ENCODE peak calls at places on chromosomes 7 and 10, in six cellular contexts. One of them, this sample, is unnamed.

GRCh38 chr7:97871659-97872024 is 566 bp downstream of the ASNS start:
- DNase-seq in cardiac fibroblast: no peak
- DNase-seq in upper lobe of right lung: no peak
- DNase-seq in mucosa of descending colon: no peak
- DNase-seq in IMR-90: no peak
- DNase-seq in lower lobe of right lung: no peak
- DNase-seq in this sample: no peak

GRCh38 chr7:45697576-45698136 is 123.5 kb downstream of the ADCY1 start:
- DNase-seq in cardiac fibroblast: peak; percentile 45
- DNase-seq in upper lobe of right lung: no peak
- DNase-seq in mucosa of descending colon: no peak
- DNase-seq in IMR-90: peak; percentile 57
- DNase-seq in lower lobe of right lung: no peak
- DNase-seq in this sample: no peak

GRCh38 chr7:157016024-157016351 is 5.5 kb upstream of the MNX1 start:
- DNase-seq in cardiac fibroblast: no peak
- DNase-seq in upper lobe of right lung: peak; percentile 19
- DNase-seq in mucosa of descending colon: no peak
- DNase-seq in IMR-90: no peak
- DNase-seq in lower lobe of right lung: no peak
- DNase-seq in this sample: no peak

GRCh38 chr7:27420702-27421101 is 178.1 kb downstream of the EVX1 start:
- DNase-seq in cardiac fibroblast: no peak
- DNase-seq in upper lobe of right lung: no peak
- DNase-seq in mucosa of descending colon: no peak
- DNase-seq in IMR-90: no peak
- DNase-seq in lower lobe of right lung: no peak
- DNase-seq in this sample: no peak

GRCh38 chr10:32417906-32418547 is 27.9 kb upstream of the CCDC7 start:
- DNase-seq in cardiac fibroblast: peak; percentile 64
- DNase-seq in upper lobe of right lung: no peak
- DNase-seq in mucosa of descending colon: no peak
- DNase-seq in IMR-90: peak; percentile 89
- DNase-seq in lower lobe of right lung: no peak
- DNase-seq in this sample: peak; percentile 95

GRCh38 chr7:28958235-28958945 is at the start of gene TRIL:
- DNase-seq in cardiac fibroblast: peak; percentile 45
- DNase-seq in upper lobe of right lung: peak; percentile 87
- DNase-seq in mucosa of descending colon: peak; percentile 75
- DNase-seq in IMR-90: peak; percentile 50
- DNase-seq in lower lobe of right lung: peak; percentile 84
- DNase-seq in this sample: peak; percentile 69

GRCh38 chr10:35643976-35644799 is 2.1 kb upstream of the FZD8 start:
- DNase-seq in cardiac fibroblast: peak; percentile 23
- DNase-seq in upper lobe of right lung: no peak
- DNase-seq in mucosa of descending colon: no peak
- DNase-seq in IMR-90: no peak
- DNase-seq in lower lobe of right lung: no peak
- DNase-seq in this sample: peak; percentile 24

GRCh38 chr7:29127527-29127926 is 18.8 kb downstream of the CPVL start:
- DNase-seq in cardiac fibroblast: no peak
- DNase-seq in upper lobe of right lung: no peak
- DNase-seq in mucosa of descending colon: no peak
- DNase-seq in IMR-90: no peak
- DNase-seq in lower lobe of right lung: no peak
- DNase-seq in this sample: no peak

GRCh38 chr10:51297438-51297837 is 223.2 kb downstream of the PRKG1 start:
- DNase-seq in cardiac fibroblast: peak; percentile 69
- DNase-seq in upper lobe of right lung: no peak
- DNase-seq in mucosa of descending colon: no peak
- DNase-seq in IMR-90: peak; percentile 74
- DNase-seq in lower lobe of right lung: no peak
- DNase-seq in this sample: peak; percentile 49

GRCh38 chr7:114949227-114949626 is 27.3 kb downstream of the MDFIC start:
- DNase-seq in cardiac fibroblast: no peak
- DNase-seq in upper lobe of right lung: no peak
- DNase-seq in mucosa of descending colon: no peak
- DNase-seq in IMR-90: no peak
- DNase-seq in lower lobe of right lung: no peak
- DNase-seq in this sample: no peak

GRCh38 chr7:600935-601334 is 81.3 kb upstream of the PDGFA start:
- DNase-seq in cardiac fibroblast: no peak
- DNase-seq in upper lobe of right lung: peak; percentile 42
- DNase-seq in mucosa of descending colon: peak; percentile 47
- DNase-seq in IMR-90: no peak
- DNase-seq in lower lobe of right lung: no peak
- DNase-seq in this sample: no peak

GRCh38 chr7:6121141-6121540 is 90.0 kb downstream of the ANKRD61 start:
- DNase-seq in cardiac fibroblast: peak; percentile 65
- DNase-seq in upper lobe of right lung: no peak
- DNase-seq in mucosa of descending colon: no peak
- DNase-seq in IMR-90: peak; percentile 61
- DNase-seq in lower lobe of right lung: no peak
- DNase-seq in this sample: peak; percentile 26

GRCh38 chr10:50310560-50311174 is 59.4 kb upstream of the ASAH2 start:
- DNase-seq in cardiac fibroblast: peak; percentile 28
- DNase-seq in upper lobe of right lung: no peak
- DNase-seq in mucosa of descending colon: no peak
- DNase-seq in IMR-90: no peak
- DNase-seq in lower lobe of right lung: no peak
- DNase-seq in this sample: no peak

GRCh38 chr7:22364023-22364422 is 7.1 kb upstream of the RAPGEF5 start:
- DNase-seq in cardiac fibroblast: no peak
- DNase-seq in upper lobe of right lung: no peak
- DNase-seq in mucosa of descending colon: no peak
- DNase-seq in IMR-90: no peak
- DNase-seq in lower lobe of right lung: no peak
- DNase-seq in this sample: no peak

GRCh38 chr7:36128448-36129047 is 24.5 kb upstream of the EEPD1 start:
- DNase-seq in cardiac fibroblast: peak; percentile 89
- DNase-seq in upper lobe of right lung: no peak
- DNase-seq in mucosa of descending colon: peak; percentile 83
- DNase-seq in IMR-90: peak; percentile 91
- DNase-seq in lower lobe of right lung: peak; percentile 57
- DNase-seq in this sample: peak; percentile 91

GRCh38 chr7:157267956-157268355 is 68.8 kb upstream of the DNAJB6 start:
- DNase-seq in cardiac fibroblast: no peak
- DNase-seq in upper lobe of right lung: no peak
- DNase-seq in mucosa of descending colon: peak; percentile 19
- DNase-seq in IMR-90: no peak
- DNase-seq in lower lobe of right lung: no peak
- DNase-seq in this sample: no peak

GRCh38 chr7:103609778-103610177 is 163.8 kb upstream of the SLC26A5 start:
- DNase-seq in cardiac fibroblast: no peak
- DNase-seq in upper lobe of right lung: no peak
- DNase-seq in mucosa of descending colon: no peak
- DNase-seq in IMR-90: no peak
- DNase-seq in lower lobe of right lung: no peak
- DNase-seq in this sample: no peak

GRCh38 chr10:85213493-85213892 is 885.1 kb downstream of the CCSER2 start:
- DNase-seq in cardiac fibroblast: no peak
- DNase-seq in upper lobe of right lung: no peak
- DNase-seq in mucosa of descending colon: no peak
- DNase-seq in IMR-90: no peak
- DNase-seq in lower lobe of right lung: no peak
- DNase-seq in this sample: no peak

GRCh38 chr10:101028446-101029244 is 2.3 kb downstream of the PDZD7 start:
- DNase-seq in cardiac fibroblast: no peak
- DNase-seq in upper lobe of right lung: no peak
- DNase-seq in mucosa of descending colon: peak; percentile 48
- DNase-seq in IMR-90: no peak
- DNase-seq in lower lobe of right lung: no peak
- DNase-seq in this sample: no peak

GRCh38 chr7:114820993-114821945 is 100.6 kb upstream of the MDFIC start:
- DNase-seq in cardiac fibroblast: no peak
- DNase-seq in upper lobe of right lung: no peak
- DNase-seq in mucosa of descending colon: no peak
- DNase-seq in IMR-90: peak; percentile 19
- DNase-seq in lower lobe of right lung: no peak
- DNase-seq in this sample: peak; percentile 79

GRCh38 chr10:97138174-97138573 is 47.6 kb downstream of the SLIT1 start:
- DNase-seq in cardiac fibroblast: no peak
- DNase-seq in upper lobe of right lung: no peak
- DNase-seq in mucosa of descending colon: no peak
- DNase-seq in IMR-90: no peak
- DNase-seq in lower lobe of right lung: no peak
- DNase-seq in this sample: no peak

GRCh38 chr7:152336754-152337368 is 98.9 kb downstream of the KMT2C start:
- DNase-seq in cardiac fibroblast: peak; percentile 67
- DNase-seq in upper lobe of right lung: no peak
- DNase-seq in mucosa of descending colon: no peak
- DNase-seq in IMR-90: peak; percentile 48
- DNase-seq in lower lobe of right lung: no peak
- DNase-seq in this sample: peak; percentile 70

GRCh38 chr7:155454183-155455112 is 3.5 kb upstream of the EN2 start:
- DNase-seq in cardiac fibroblast: no peak
- DNase-seq in upper lobe of right lung: peak; percentile 39
- DNase-seq in mucosa of descending colon: no peak
- DNase-seq in IMR-90: no peak
- DNase-seq in lower lobe of right lung: no peak
- DNase-seq in this sample: no peak

GRCh38 chr10:60663850-60664249 is 114.4 kb upstream of the CDK1 start:
- DNase-seq in cardiac fibroblast: no peak
- DNase-seq in upper lobe of right lung: no peak
- DNase-seq in mucosa of descending colon: no peak
- DNase-seq in IMR-90: no peak
- DNase-seq in lower lobe of right lung: no peak
- DNase-seq in this sample: no peak

GRCh38 chr10:43252785-43253341 is 14.0 kb downstream of the RASGEF1A start:
- DNase-seq in cardiac fibroblast: no peak
- DNase-seq in upper lobe of right lung: peak; percentile 57
- DNase-seq in mucosa of descending colon: peak; percentile 44
- DNase-seq in IMR-90: no peak
- DNase-seq in lower lobe of right lung: no peak
- DNase-seq in this sample: no peak

GRCh38 chr7:116543664-116544063 is 18.8 kb downstream of the CAV1 start:
- DNase-seq in cardiac fibroblast: peak; percentile 80
- DNase-seq in upper lobe of right lung: no peak
- DNase-seq in mucosa of descending colon: no peak
- DNase-seq in IMR-90: peak; percentile 74
- DNase-seq in lower lobe of right lung: no peak
- DNase-seq in this sample: no peak

GRCh38 chr10:96288151-96288621 is 16.0 kb upstream of the DNTT start:
- DNase-seq in cardiac fibroblast: no peak
- DNase-seq in upper lobe of right lung: no peak
- DNase-seq in mucosa of descending colon: no peak
- DNase-seq in IMR-90: no peak
- DNase-seq in lower lobe of right lung: no peak
- DNase-seq in this sample: no peak

GRCh38 chr7:151062399-151063211 is 3.2 kb downstream of the SLC4A2 start:
- DNase-seq in cardiac fibroblast: peak; percentile 67
- DNase-seq in upper lobe of right lung: peak; percentile 91
- DNase-seq in mucosa of descending colon: peak; percentile 85
- DNase-seq in IMR-90: peak; percentile 76
- DNase-seq in lower lobe of right lung: peak; percentile 80
- DNase-seq in this sample: peak; percentile 62

GRCh38 chr7:40836218-40836617 is 701.4 kb downstream of the SUGCT start:
- DNase-seq in cardiac fibroblast: no peak
- DNase-seq in upper lobe of right lung: no peak
- DNase-seq in mucosa of descending colon: no peak
- DNase-seq in IMR-90: peak; percentile 21
- DNase-seq in lower lobe of right lung: no peak
- DNase-seq in this sample: no peak

GRCh38 chr10:93921338-93921737 is 27.6 kb downstream of the SLC35G1 start:
- DNase-seq in cardiac fibroblast: peak; percentile 4
- DNase-seq in upper lobe of right lung: no peak
- DNase-seq in mucosa of descending colon: no peak
- DNase-seq in IMR-90: no peak
- DNase-seq in lower lobe of right lung: no peak
- DNase-seq in this sample: no peak
- TF ChIP-seq CTCF in cardiac fibroblast: peak; percentile 31
- TF ChIP-seq CTCF in upper lobe of right lung: peak; percentile 45
- TF ChIP-seq CTCF in mucosa of descending colon: no peak
- TF ChIP-seq CTCF in IMR-90: peak; percentile 14
- TF ChIP-seq CTCF in lower lobe of right lung: peak; percentile 47
- TF ChIP-seq CTCF in this sample: peak; percentile 29

GRCh38 chr10:111756541-111757061 is 427.0 kb downstream of the GPAM start:
- DNase-seq in cardiac fibroblast: peak; percentile 72
- DNase-seq in upper lobe of right lung: no peak
- DNase-seq in mucosa of descending colon: no peak
- DNase-seq in IMR-90: no peak
- DNase-seq in lower lobe of right lung: peak; percentile 38
- DNase-seq in this sample: peak; percentile 49
- TF ChIP-seq CTCF in cardiac fibroblast: peak; percentile 53
- TF ChIP-seq CTCF in upper lobe of right lung: peak; percentile 35
- TF ChIP-seq CTCF in mucosa of descending colon: no peak
- TF ChIP-seq CTCF in IMR-90: no peak
- TF ChIP-seq CTCF in lower lobe of right lung: peak; percentile 23
- TF ChIP-seq CTCF in this sample: peak; percentile 51

DNA sequence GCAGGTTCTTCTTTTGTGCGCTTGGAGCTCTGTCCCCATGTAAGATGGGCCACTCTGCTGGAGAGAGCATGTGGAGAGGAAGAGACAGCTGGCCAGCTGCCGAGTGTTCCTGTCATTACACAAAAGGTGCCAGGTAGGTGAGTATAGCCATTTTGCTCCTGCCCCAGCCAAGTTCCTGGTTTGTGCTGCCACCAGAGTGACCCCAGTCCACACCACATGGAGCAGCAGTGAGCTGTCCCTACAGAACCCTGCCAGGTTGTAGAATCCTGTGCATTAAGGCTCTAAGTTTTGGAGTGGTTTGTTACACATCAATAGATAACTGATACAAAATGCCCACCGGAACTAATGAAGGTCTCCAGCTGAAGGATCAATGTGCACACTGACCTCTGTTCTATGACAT is 84.6 kb upstream of the GHITM start:
- DNase-seq in cardiac fibroblast: no peak
- DNase-seq in upper lobe of right lung: no peak
- DNase-seq in mucosa of descending colon: no peak
- DNase-seq in IMR-90: no peak
- DNase-seq in lower lobe of right lung: no peak
- DNase-seq in this sample: no peak
- TF ChIP-seq CTCF in cardiac fibroblast: no peak
- TF ChIP-seq CTCF in upper lobe of right lung: no peak
- TF ChIP-seq CTCF in mucosa of descending colon: no peak
- TF ChIP-seq CTCF in IMR-90: no peak
- TF ChIP-seq CTCF in lower lobe of right lung: no peak
- TF ChIP-seq CTCF in this sample: no peak

GRCh38 chr7:119482671-119483070 is 790.3 kb upstream of the KCND2 start:
- DNase-seq in cardiac fibroblast: no peak
- DNase-seq in upper lobe of right lung: no peak
- DNase-seq in mucosa of descending colon: no peak
- DNase-seq in IMR-90: no peak
- DNase-seq in lower lobe of right lung: no peak
- DNase-seq in this sample: no peak

GRCh38 chr7:119483364-119483763 is 789.6 kb upstream of the KCND2 start:
- DNase-seq in cardiac fibroblast: no peak
- DNase-seq in upper lobe of right lung: no peak
- DNase-seq in mucosa of descending colon: no peak
- DNase-seq in IMR-90: no peak
- DNase-seq in lower lobe of right lung: no peak
- DNase-seq in this sample: no peak

DNA sequence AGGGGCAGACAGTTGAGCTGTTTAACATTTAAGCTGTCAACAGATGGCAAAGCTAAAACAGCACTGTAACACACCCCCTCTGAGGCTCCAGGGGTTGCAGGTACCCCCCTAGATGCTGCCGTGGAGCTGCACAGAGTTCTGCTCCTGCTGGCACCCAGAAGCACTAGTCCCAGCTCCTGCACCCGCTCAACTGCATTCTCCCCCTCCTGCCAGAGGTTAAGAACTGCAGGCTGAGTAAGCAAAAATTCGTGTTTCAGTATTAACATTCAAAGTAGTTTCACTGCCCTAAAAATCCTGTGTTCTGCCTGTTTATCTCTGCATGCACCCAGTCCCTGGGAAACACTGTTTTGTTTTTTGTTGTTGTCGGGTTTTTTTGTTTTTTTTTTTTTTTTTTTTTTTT is 790.8 kb upstream of the KCND2 start:
- DNase-seq in cardiac fibroblast: peak; percentile 46
- DNase-seq in upper lobe of right lung: no peak
- DNase-seq in mucosa of descending colon: no peak
- DNase-seq in IMR-90: no peak
- DNase-seq in lower lobe of right lung: no peak
- DNase-seq in this sample: peak; percentile 19
- TF ChIP-seq CTCF in cardiac fibroblast: peak; percentile 60
- TF ChIP-seq CTCF in upper lobe of right lung: no peak
- TF ChIP-seq CTCF in mucosa of descending colon: no peak
- TF ChIP-seq CTCF in IMR-90: no peak
- TF ChIP-seq CTCF in lower lobe of right lung: peak; percentile 9
- TF ChIP-seq CTCF in this sample: peak; percentile 60